ENCODE peak calls at places on chromosomes 3 and 15, in six cellular contexts. M is naive thymus-derived CD4-positive, alpha-beta T cell; U is esophagus squamous epithelium; Y is CD8-positive, alpha-beta memory T cell; L is suprapubic skin; J is colonic mucosa. G is an unnamed sample.
A peak's percentile ranks its signal among the peaks of the same experiment; 100 is the strongest.

GRCh38 chr15:81784751-81785150 is 261.1 kb downstream of the MEX3B start:
- DNase-seq in M (no peak), U (no peak), Y (no peak), L (no peak), J (no peak), G (no peak)

GRCh38 chr3:185528481-185529009 is 23.8 kb downstream of the LIPH start:
- DNase-seq in M (no peak), U (no peak), Y (no peak), L (no peak), J (no peak), G (no peak)

GRCh38 chr3:104452697-104453096 is 914.0 kb upstream of the ALCAM start:
- DNase-seq in M (no peak), U (no peak), Y (no peak), L (no peak), J (no peak), G (no peak)

GRCh38 chr15:69143756-69144436 is 16.5 kb upstream of the GLCE start:
- DNase-seq in M (no peak), U (no peak), Y (no peak), L (no peak), J (no peak), G (no peak)

GRCh38 chr3:196489747-196490146 is 13.8 kb downstream of the RNF168 start:
- DNase-seq in M (no peak), U (no peak), Y (no peak), L (no peak), J (no peak), G (no peak)

GRCh38 chr3:2283818-2284217 is 185.2 kb downstream of the CNTN4 start:
- DNase-seq in M (no peak), U (no peak), Y (no peak), L (no peak), J (no peak), G (no peak)

GRCh38 chr3:133570139-133570936 is 3.1 kb upstream of the CDV3 start:
- DNase-seq in M (no peak), U (no peak), Y (no peak), L (no peak), J (no peak), G (no peak)

GRCh38 chr15:51883436-51883835 is 54.0 kb downstream of the TMOD3 start:
- DNase-seq in M (no peak), U (no peak), Y (no peak), L (no peak), J (no peak), G (no peak)

GRCh38 chr3:112056451-112056929 is 22.0 kb downstream of the TMPRSS7 start:
- DNase-seq in M (no peak), U (no peak), Y (no peak), L (no peak), J (no peak), G (no peak)

DNA sequence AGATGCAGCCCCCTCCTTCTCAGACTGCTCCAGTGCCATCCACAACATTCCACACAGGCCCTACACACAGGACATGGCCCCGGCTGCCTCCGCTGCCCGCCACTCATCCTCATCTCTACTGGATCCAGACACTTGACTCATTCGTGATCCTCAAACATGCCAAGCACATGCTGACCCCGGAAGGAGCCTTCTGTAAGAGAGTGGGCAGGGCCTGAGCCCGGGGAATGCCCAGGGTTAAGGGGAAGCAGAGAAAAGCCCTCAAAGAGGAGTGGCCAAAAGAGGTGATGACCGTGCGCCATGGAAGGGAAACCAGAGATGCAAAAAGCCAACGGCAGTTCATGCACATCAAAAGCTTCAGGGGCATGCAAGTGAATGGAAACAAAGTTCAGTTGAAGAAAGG is 46.1 kb downstream of the RFTN1 start:
- DNase-seq in M (peak; percentile 14), U (no peak), Y (no peak), L (no peak), J (no peak), G (no peak)
- H3K27ac ChIP-seq in M (peak overlapping the region; percentile 68), U (peak overlapping the region; percentile 17), Y (no peak overlapping the region), L (no peak overlapping the region), J (no peak overlapping the region), G (no peak overlapping the region)

GRCh38 chr15:98903377-98904018 is 104.1 kb downstream of the PGPEP1L start:
- DNase-seq in M (no peak), U (no peak), Y (no peak), L (no peak), J (no peak), G (no peak)
- H3K4me1 ChIP-seq in M (no peaks in the 10 kb centered on the region), U (peaks cover 21% of the 10 kb centered on the region), Y (no peaks in the 10 kb centered on the region), L (peaks cover 71% of the 10 kb centered on the region), J (no peaks in the 10 kb centered on the region), G (peaks cover 8% of the 10 kb centered on the region)

GRCh38 chr15:98734472-98735284 is 86.3 kb downstream of the IGF1R start:
- DNase-seq in M (no peak), U (no peak), Y (no peak), L (no peak), J (no peak), G (no peak)
- H3K4me3 ChIP-seq in M (no peak overlapping the region), U (no peak overlapping the region), Y (no peak overlapping the region), L (no peak overlapping the region), J (no peak overlapping the region), G (no peak overlapping the region)

GRCh38 chr3:169509780-169510179 is 153.7 kb downstream of the MECOM start:
- DNase-seq in M (no peak), U (no peak), Y (no peak), L (no peak), J (no peak), G (no peak)

GRCh38 chr3:169509359-169509758 is 154.2 kb downstream of the MECOM start:
- DNase-seq in M (no peak), U (no peak), Y (no peak), L (no peak), J (no peak), G (no peak)

GRCh38 chr3:169505577-169506155 is 157.8 kb downstream of the MECOM start:
- DNase-seq in M (no peak), U (no peak), Y (no peak), L (no peak), J (no peak), G (no peak)

GRCh38 chr3:169510378-169510777 is 153.1 kb downstream of the MECOM start:
- DNase-seq in M (no peak), U (no peak), Y (no peak), L (no peak), J (no peak), G (no peak)

DNA sequence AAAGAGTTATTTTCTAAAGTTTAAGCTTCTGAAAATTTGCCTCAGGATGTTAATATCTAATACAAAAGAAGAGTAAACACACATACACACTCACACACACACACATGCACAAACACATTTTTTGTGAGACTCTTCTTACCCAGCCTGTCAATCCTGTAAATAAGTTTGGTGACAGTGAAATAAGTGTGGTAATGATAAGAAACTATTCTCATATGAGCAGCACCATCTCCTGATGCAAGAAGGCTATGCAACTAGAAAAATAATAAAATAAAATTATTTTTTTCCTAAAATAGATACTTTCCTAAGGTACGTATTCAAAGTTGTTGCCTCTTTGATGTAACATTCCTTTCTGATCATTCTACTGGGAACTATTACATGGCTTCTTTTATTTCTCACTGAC is 155.1 kb downstream of the MECOM start:
- DNase-seq in M (no peak), U (no peak), Y (no peak), L (no peak), J (no peak), G (no peak)
- H3K27ac ChIP-seq in M (no peak overlapping the region), U (no peak overlapping the region), Y (no peak overlapping the region), L (no peak overlapping the region), J (no peak overlapping the region), G (no peak overlapping the region)

GRCh38 chr3:191372122-191372521 is 41.8 kb upstream of the UTS2B start:
- DNase-seq in M (no peak), U (no peak), Y (no peak), L (no peak), J (no peak), G (no peak)
- H3K4me1 ChIP-seq in M (no peaks in the 10 kb centered on the region), U (no peaks in the 10 kb centered on the region), Y (no peaks in the 10 kb centered on the region), L (peaks cover 17% of the 10 kb centered on the region), J (no peaks in the 10 kb centered on the region), G (peaks cover 6% of the 10 kb centered on the region)

G was measured in lung.